ENCODE peak calls at places on chromosome 11, in four cellular contexts. G is A549; Q is activated effector memory CD4-positive, alpha-beta T cell treated with Interleukin-2 at 50 U/mL for 16 hours; L is neuronal stem cell. T is an unnamed sample.

GRCh38 chr11:63985812-63986155 is 454 bp upstream of the OTUB1 start:
- DNase-seq in G (no peak), Q (peak), L (no peak), T (peak)

GRCh38 chr11:961921-962320 is 36.3 kb downstream of the AP2A2 start:
- DNase-seq in G (no peak), Q (no peak), L (no peak), T (no peak)

GRCh38 chr11:116275634-116276033 is 497.2 kb downstream of the BUD13 start:
- DNase-seq in G (no peak), Q (no peak), L (no peak), T (no peak)

GRCh38 chr11:18704698-18705097 is 6.1 kb downstream of the TMEM86A start:
- DNase-seq in G (no peak), Q (no peak), L (no peak), T (no peak)

GRCh38 chr11:96265236-96265737 is 77.7 kb downstream of the MAML2 start:
- DNase-seq in G (no peak), Q (no peak), L (no peak), T (no peak)

GRCh38 chr11:102717280-102717679 is 7.5 kb downstream of the MMP8 start:
- DNase-seq in G (no peak), Q (no peak), L (no peak), T (no peak)

GRCh38 chr11:31412946-31413345 is 43.3 kb downstream of the DNAJC24 start:
- DNase-seq in G (no peak), Q (no peak), L (no peak), T (no peak)

GRCh38 chr11:26704249-26704648 is 17.6 kb downstream of the SLC5A12 start:
- DNase-seq in G (no peak), Q (no peak), L (no peak), T (no peak)

GRCh38 chr11:77151804-77152513 is 23.9 kb downstream of the MYO7A start:
- DNase-seq in G (no peak), Q (peak), L (no peak), T (no peak)

GRCh38 chr11:94855666-94856065 is 87.5 kb downstream of the AMOTL1 start:
- DNase-seq in G (no peak), Q (no peak), L (no peak), T (no peak)